ENCODE peak calls at places on chromosomes 2 and 18, in eight cellular contexts. I is neuronal stem cell, F is kidney, M is IMR-90, B is endothelial cell of umbilical vein, U is fibroblast of lung, V is GM23248, Z is NT2/D1. O is an unnamed sample.

GRCh38 chr18:9333441-9334350 is 877 bp upstream of the TWSG1 start:
- DNase-seq in U (no peak), M (no peak), F (peak; percentile 75), Z (peak; percentile 25), V (peak; percentile 79), I (no peak), B (peak; percentile 86), O (no peak)

GRCh38 chr2:139122711-139123158 is 342.5 kb upstream of the NXPH2 start:
- DNase-seq in F (no peak), I (no peak), B (no peak), Z (peak; percentile 8), M (no peak), V (peak; percentile 58), U (no peak), O (peak; percentile 0)

GRCh38 chr2:154693941-154694340 is 4.6 kb upstream of the KCNJ3 start:
- DNase-seq in F (no peak), Z (no peak), B (no peak), I (no peak), U (no peak), M (no peak), V (no peak), O (no peak)

GRCh38 chr2:8152392-8153257 is 529.2 kb upstream of the ID2 start:
- DNase-seq in V (no peak), U (no peak), B (no peak), F (no peak), Z (no peak), M (no peak), I (no peak), O (no peak)

GRCh38 chr2:221541131-221541735 is 30.9 kb downstream of the EPHA4 start:
- DNase-seq in M (no peak), Z (no peak), F (no peak), V (no peak), B (no peak), U (no peak), I (no peak), O (no peak)

GRCh38 chr2:36729067-36729466 is 32.6 kb downstream of the VIT start:
- DNase-seq in I (no peak), V (peak; percentile 58), M (peak; percentile 30), U (no peak), F (no peak), B (no peak), Z (no peak), O (peak; percentile 58)

GRCh38 chr2:14628906-14629305 is 3.6 kb upstream of the LRATD1 start:
- DNase-seq in M (no peak), Z (no peak), I (no peak), B (no peak), U (no peak), V (no peak), F (no peak), O (no peak)

GRCh38 chr2:57906152-57906732 is 140.4 kb upstream of the VRK2 start:
- DNase-seq in F (no peak), B (peak; percentile 57), I (peak; percentile 44), M (peak; percentile 69), U (peak; percentile 72), V (peak; percentile 77), Z (peak; percentile 16), O (peak; percentile 81)

GRCh38 chr18:28132084-28132483 is 44.8 kb downstream of the CDH2 start:
- DNase-seq in U (no peak), F (no peak), M (no peak), B (no peak), Z (no peak), V (no peak), I (no peak), O (no peak)

GRCh38 chr2:185279999-185280398 is 458.6 kb upstream of the FSIP2 start:
- DNase-seq in M (peak; percentile 3), V (peak; percentile 33), I (no peak), F (no peak), B (peak; percentile 27), U (peak; percentile 36), Z (no peak), O (peak; percentile 64)

GRCh38 chr2:44934962-44935853 is 6.3 kb upstream of the SIX3 start:
- DNase-seq in U (no peak), F (no peak), V (peak; percentile 47), B (no peak), I (no peak), M (no peak), Z (no peak), O (peak; percentile 54)

GRCh38 chr2:46779447-46779941 is 136.1 kb downstream of the MCFD2 start:
- DNase-seq in I (no peak), U (peak; percentile 33), Z (no peak), B (peak; percentile 36), V (peak; percentile 67), F (no peak), M (peak; percentile 59), O (no peak)

GRCh38 chr2:221488134-221488807 is 83.8 kb downstream of the EPHA4 start:
- DNase-seq in I (no peak), M (no peak), B (no peak), F (no peak), Z (no peak), U (no peak), V (no peak), O (no peak)

GRCh38 chr18:45167109-45167551 is 448.1 kb upstream of the SLC14A2 start:
- DNase-seq in F (no peak), I (no peak), M (peak; percentile 44), B (no peak), U (peak; percentile 51), V (peak; percentile 73), Z (no peak), O (peak; percentile 38)

GRCh38 chr2:161386228-161386627 is 29.9 kb upstream of the TBR1 start:
- DNase-seq in B (no peak), I (no peak), V (no peak), U (no peak), Z (no peak), F (no peak), M (no peak), O (no peak)

GRCh38 chr2:174866421-174866820 is 102.1 kb upstream of the CHRNA1 start:
- DNase-seq in Z (peak; percentile 15), V (no peak), F (no peak), B (no peak), M (no peak), U (no peak), I (no peak), O (no peak)

GRCh38 chr2:206277503-206277902 is 3.0 kb downstream of the ZDBF2 start:
- DNase-seq in F (no peak), B (no peak), V (no peak), M (no peak), I (no peak), Z (no peak), U (no peak), O (no peak)

GRCh38 chr2:109213646-109214417 is 84.8 kb downstream of the SH3RF3 start:
- DNase-seq in B (peak; percentile 60), F (no peak), M (peak; percentile 67), Z (no peak), I (no peak), U (peak; percentile 97), V (peak; percentile 86), O (peak; percentile 53)

GRCh38 chr18:77461062-77461693 is 211.5 kb downstream of the GALR1 start:
- DNase-seq in B (no peak), U (no peak), M (no peak), V (no peak), F (no peak), I (no peak), Z (no peak), O (no peak)

GRCh38 chr2:72210470-72210869 is 62.8 kb upstream of the CYP26B1 start:
- DNase-seq in B (no peak), V (no peak), U (no peak), F (no peak), M (no peak), I (no peak), Z (no peak), O (no peak)

GRCh38 chr18:76566987-76567386 is 71.9 kb upstream of the ZNF516 start:
- DNase-seq in U (no peak), M (no peak), B (no peak), V (no peak), I (no peak), Z (no peak), F (no peak), O (no peak)

GRCh38 chr2:94986392-94986963 is 39.0 kb upstream of the MAL start:
- DNase-seq in I (peak; percentile 52), U (peak; percentile 73), B (peak; percentile 52), Z (peak; percentile 46), M (peak; percentile 70), V (peak; percentile 77), F (no peak), O (peak; percentile 84)

GRCh38 chr18:76416935-76417334 is 78.1 kb downstream of the ZNF516 start:
- DNase-seq in V (peak; percentile 80), B (no peak), U (peak; percentile 89), Z (no peak), F (peak; percentile 76), I (no peak), M (peak; percentile 61), O (peak; percentile 42)

GRCh38 chr2:239328306-239329191 is 72.3 kb downstream of the HDAC4 start:
- DNase-seq in M (peak; percentile 98), I (no peak), U (peak; percentile 99), Z (no peak), V (peak; percentile 81), B (peak; percentile 63), F (no peak), O (peak; percentile 78)

GRCh38 chr2:213763963-213764362 is 479.7 kb downstream of the SPAG16 start:
- DNase-seq in Z (no peak), F (no peak), B (no peak), M (no peak), U (no peak), V (no peak), I (no peak), O (no peak)

GRCh38 chr2:20620271-20620681 is 30.6 kb downstream of the HS1BP3 start:
- DNase-seq in I (no peak), Z (no peak), M (no peak), U (no peak), V (no peak), B (no peak), F (peak; percentile 26), O (no peak)
- H3K9ac ChIP-seq in I (no peak overlapping the region), Z (no peak overlapping the region), M (no peak overlapping the region), U (no peak overlapping the region), V (no peak overlapping the region), B (no peak overlapping the region), F (peak overlapping the region; percentile 8), O (no peak overlapping the region)

GRCh38 chr2:201414099-201415023 is 36.9 kb downstream of the TRAK2 start:
- DNase-seq in V (peak; percentile 30), F (no peak), B (peak; percentile 80), U (peak; percentile 46), M (peak; percentile 34), I (no peak), Z (no peak), O (peak; percentile 57)
- H3K9ac ChIP-seq in V (no peak overlapping the region), F (no peak overlapping the region), B (peak overlapping the region; percentile 47), U (no peak overlapping the region), M (no peak overlapping the region), I (no peak overlapping the region), Z (no peak overlapping the region), O (peak overlapping the region; percentile 16)

DNA sequence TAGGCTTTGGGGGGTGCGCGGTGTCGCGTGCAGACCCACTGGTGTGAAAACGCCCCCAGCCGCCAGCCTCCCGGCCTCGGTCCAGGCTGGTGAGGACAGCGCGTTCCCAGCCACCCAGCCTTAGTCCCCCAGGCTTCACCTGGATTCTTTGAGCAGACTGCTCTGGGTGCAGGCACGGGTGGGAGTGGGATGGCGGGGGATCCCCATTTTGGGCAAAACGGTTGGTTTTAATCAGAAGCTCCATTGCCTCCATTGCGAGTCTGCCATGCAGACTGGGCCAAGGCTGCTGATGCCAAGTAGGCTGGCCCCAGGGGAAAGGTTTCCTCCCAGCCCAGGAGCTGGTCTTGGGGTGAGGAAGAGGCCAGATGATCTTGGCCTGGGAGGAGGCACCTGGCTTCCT is 445 bp downstream of the MLPH start:
- DNase-seq in V (no peak), U (no peak), I (no peak), B (no peak), M (no peak), Z (no peak), F (no peak), O (no peak)
- H3K9ac ChIP-seq in V (peak overlapping the region; percentile 83), U (no peak overlapping the region), I (no peak overlapping the region), B (no peak overlapping the region), M (peak overlapping the region; percentile 68), Z (peak overlapping the region; percentile 72), F (no peak overlapping the region), O (peak overlapping the region; percentile 72)

GRCh38 chr2:27683390-27684071 is 19.8 kb downstream of the SLC4A1AP start:
- DNase-seq in V (peak; percentile 86), I (peak; percentile 94), Z (peak; percentile 97), M (peak; percentile 90), F (no peak), B (peak; percentile 91), U (peak; percentile 93), O (peak; percentile 94)
- H3K9ac ChIP-seq in V (peak overlapping the region; percentile 56), I (no peak overlapping the region), Z (no peak overlapping the region), M (no peak overlapping the region), F (no peak overlapping the region), B (peak overlapping the region; percentile 54), U (no peak overlapping the region), O (peak overlapping the region; percentile 45)

O was measured in adipocyte.